ENCODE peak calls at places on chromosomes 4 and X, in seven cellular contexts. S is K562, L is H1, F is HepG2, N is WTC11, X is A549, T is IMR-90. M is an unnamed sample.
A peak's percentile ranks its signal among the peaks of the same experiment; 100 is the strongest.

GRCh38 chr4:90958256-90958895 is 831.2 kb downstream of the CCSER1 start:
- DNase-seq in L (no peak), N (no peak), T (peak; percentile 69), X (peak; percentile 19), S (no peak), F (no peak), M (no peak)

GRCh38 chrX:40091691-40092421 is 5.9 kb downstream of the BCOR start:
- DNase-seq in S (peak; percentile 31), N (no peak), L (peak; percentile 65), X (no peak), T (no peak), F (no peak), M (no peak)

GRCh38 chr4:92551616-92552015 is 247.8 kb downstream of the GRID2 start:
- DNase-seq in N (no peak), L (no peak), X (no peak), F (no peak), S (no peak), T (no peak), M (no peak)

GRCh38 chr4:113003841-113004240 is 45.6 kb upstream of the ANK2 start:
- DNase-seq in T (no peak), L (no peak), N (no peak), X (no peak), F (no peak), S (no peak), M (no peak)

GRCh38 chr4:88846232-88846790 is 148.7 kb upstream of the NAP1L5 start:
- DNase-seq in L (no peak), S (no peak), N (no peak), X (peak; percentile 59), T (peak; percentile 28), F (peak; percentile 14), M (no peak)

GRCh38 chr4:97987019-97987648 is 156.1 kb downstream of the STPG2 start:
- DNase-seq in L (no peak), S (peak; percentile 1), F (peak; percentile 4), T (no peak), X (peak; percentile 24), N (no peak), M (no peak)

GRCh38 chr4:128323401-128323800 is 35.8 kb upstream of the PGRMC2 start:
- DNase-seq in L (no peak), S (no peak), N (no peak), X (no peak), T (no peak), F (no peak), M (no peak)

GRCh38 chrX:37357436-37357835 is 8.3 kb downstream of the PRRG1 start:
- DNase-seq in T (no peak), N (no peak), S (no peak), L (no peak), F (no peak), X (no peak), M (no peak)

GRCh38 chr4:2944882-2945526 is 18.2 kb downstream of the NOP14 start:
- DNase-seq in X (no peak), S (no peak), T (no peak), L (no peak), N (no peak), F (no peak), M (no peak)

GRCh38 chr4:148071009-148071408 is 339.1 kb downstream of the ARHGAP10 start:
- DNase-seq in N (no peak), T (no peak), X (no peak), L (no peak), S (no peak), F (no peak), M (no peak)

GRCh38 chr4:10625130-10625529 is 59.4 kb downstream of the CLNK start:
- DNase-seq in L (no peak), S (no peak), N (no peak), T (no peak), F (peak; percentile 2), X (no peak), M (no peak)

GRCh38 chr4:57442834-57443291 is 332.7 kb upstream of the IGFBP7 start:
- DNase-seq in X (peak; percentile 35), S (peak; percentile 41), N (peak; percentile 76), L (peak; percentile 80), T (peak; percentile 13), F (peak; percentile 26), M (no peak)

GRCh38 chr4:37917388-37917787 is 26.5 kb downstream of the TBC1D1 start:
- DNase-seq in L (no peak), F (peak; percentile 9), T (no peak), S (no peak), X (peak; percentile 1), N (no peak), M (no peak)

GRCh38 chr4:52545099-52546069 is 113.7 kb downstream of the USP46 start:
- DNase-seq in X (peak; percentile 48), F (peak; percentile 49), S (peak; percentile 76), L (peak; percentile 92), T (peak; percentile 65), N (peak; percentile 85), M (peak; percentile 7)

DNA sequence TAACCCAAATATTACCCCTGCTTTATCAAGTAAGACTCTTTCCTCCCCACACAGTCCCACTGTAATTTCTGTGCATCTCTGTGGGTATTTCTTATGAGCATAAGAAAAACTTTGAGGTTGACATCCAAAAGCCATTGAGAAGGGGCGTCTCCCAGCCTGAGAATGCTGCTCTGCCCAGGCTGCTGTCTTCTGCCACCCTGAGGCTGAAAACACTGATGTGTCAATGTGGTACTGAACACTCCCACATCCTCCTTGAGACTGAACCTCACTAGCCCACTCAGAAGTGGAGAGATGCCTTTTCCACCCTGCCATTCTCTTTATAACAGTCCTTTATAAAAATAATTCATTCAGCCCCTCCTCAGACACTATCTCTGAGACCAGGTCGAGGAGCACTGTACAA is 120.8 kb downstream of the SMIM20 start:
- DNase-seq in F (no peak), L (no peak), N (no peak), T (no peak), S (no peak), X (no peak), M (no peak)
- TF ChIP-seq USF2 in F (no peak), L (no peak), N (no peak), T (no peak), S (no peak), X (no peak), M (no peak)

DNA sequence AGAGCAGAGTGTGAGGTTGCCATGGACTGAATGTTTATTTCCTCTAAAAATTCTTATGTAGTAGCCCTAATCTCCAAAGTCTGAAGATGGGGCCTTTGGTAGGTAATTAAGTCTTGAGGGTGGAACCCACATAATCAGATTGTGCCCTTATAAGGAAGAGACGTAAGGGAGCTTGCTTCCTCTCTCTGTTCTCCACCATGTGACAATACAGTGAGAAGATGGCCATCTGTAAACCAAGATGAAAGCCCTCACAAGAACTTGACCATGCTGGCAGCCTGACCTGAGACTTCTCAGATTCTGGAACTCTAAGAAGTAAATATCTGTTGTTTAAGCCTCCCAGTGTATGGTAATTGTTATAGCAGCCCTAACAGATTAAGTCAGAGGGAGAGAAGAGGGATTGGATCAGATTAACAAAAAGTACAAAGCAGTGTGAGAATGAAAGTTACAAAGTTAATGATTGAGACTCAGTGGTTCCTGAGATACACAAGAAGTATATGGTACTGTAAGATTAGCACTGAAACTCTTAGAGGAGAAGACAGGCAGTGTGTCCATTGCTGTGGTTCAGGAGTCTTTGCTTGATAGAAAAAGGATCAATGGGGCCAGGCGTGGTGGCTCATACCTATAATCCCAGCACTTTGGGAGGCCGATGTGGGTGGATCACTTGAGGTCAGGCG is 82.5 kb upstream of the GC start:
- DNase-seq in X (no peak), S (no peak), F (no peak), N (no peak), T (no peak), L (no peak), M (no peak)
- TF ChIP-seq USF2 in X (no peak), S (no peak), F (no peak), N (no peak), T (no peak), L (no peak), M (no peak)

GRCh38 chrX:45381366-45381765 is 180.7 kb upstream of the DIPK2B start:
- DNase-seq in L (no peak), T (no peak), F (no peak), S (no peak), X (no peak), N (no peak), M (no peak)

GRCh38 chrX:45381841-45382240 is 181.2 kb upstream of the DIPK2B start:
- DNase-seq in L (no peak), S (no peak), T (no peak), N (no peak), X (no peak), F (no peak), M (no peak)

GRCh38 chrX:45385767-45386166 is 185.1 kb upstream of the DIPK2B start:
- DNase-seq in L (no peak), X (no peak), F (no peak), N (no peak), T (peak; percentile 45), S (no peak), M (no peak)
- TF ChIP-seq USF2 in L (no peak), X (no peak), F (no peak), N (no peak), T (no peak), S (no peak), M (no peak)

GRCh38 chrX:19810809-19811208 is 76.6 kb downstream of the SH3KBP1 start:
- DNase-seq in L (no peak), T (peak; percentile 48), X (no peak), S (no peak), F (peak; percentile 16), N (no peak), M (no peak)
- TF ChIP-seq USF2 in L (no peak), T (no peak), X (no peak), S (no peak), F (no peak), N (no peak), M (no peak)